ENCODE peak calls at places on chromosomes 1 and 21, in nine cellular contexts. C, M, L, U, Z, E, O, K and Y are unnamed samples.

GRCh38 chr1:86823821-86824500 is 90.0 kb downstream of the SELENOF start:
- DNase-seq in L (no peak), C (no peak), U (no peak), M (no peak), K (no peak), E (no peak), O (no peak), Z (no peak), Y (no peak)

GRCh38 chr1:208907785-208908184 is 663.6 kb upstream of the PLXNA2 start:
- DNase-seq in O (no peak), K (no peak), Z (no peak), E (no peak), L (no peak), U (no peak), C (no peak), M (no peak), Y (no peak)

GRCh38 chr1:87594736-87595383 is 266.2 kb downstream of the LMO4 start:
- DNase-seq in Z (no peak), K (no peak), U (no peak), M (no peak), C (no peak), E (no peak), O (no peak), L (no peak), Y (no peak)

GRCh38 chr1:26582836-26583460 is 53.4 kb downstream of the RPS6KA1 start:
- DNase-seq in L (peak; percentile 58), C (no peak), K (no peak), O (no peak), M (no peak), U (no peak), Z (no peak), E (no peak), Y (no peak)

GRCh38 chr1:47696911-47697441 is 259.1 kb downstream of the FOXD2 start:
- DNase-seq in Z (peak; percentile 16), L (peak; percentile 72), K (no peak), C (no peak), O (no peak), U (no peak), E (no peak), M (no peak), Y (no peak)

GRCh38 chr1:54227091-54227602 is 27.2 kb downstream of the MRPL37 start:
- DNase-seq in U (no peak), Z (peak; percentile 64), E (no peak), K (peak; percentile 76), O (no peak), C (no peak), M (no peak), L (no peak), Y (peak; percentile 74)

GRCh38 chr1:22625262-22625925 is 11.0 kb upstream of the C1QA start:
- DNase-seq in L (no peak), E (peak; percentile 76), M (no peak), Z (no peak), U (no peak), O (peak; percentile 63), C (no peak), K (no peak), Y (no peak)

GRCh38 chr21:34198232-34199120 is 125.1 kb downstream of the MRPS6 start:
- DNase-seq in C (peak; percentile 18), M (no peak), L (no peak), E (no peak), O (no peak), Z (no peak), K (no peak), U (no peak), Y (no peak)

GRCh38 chr1:211920141-211920572 is 89.6 kb upstream of the LPGAT1 start:
- DNase-seq in E (no peak), U (peak; percentile 29), L (peak; percentile 66), M (no peak), O (no peak), K (no peak), C (no peak), Z (no peak), Y (no peak)

GRCh38 chr1:221743416-221744208 is 1.7 kb upstream of the DUSP10 start:
- DNase-seq in Z (no peak), K (no peak), L (no peak), C (no peak), O (peak; percentile 3), M (no peak), U (no peak), E (no peak), Y (no peak)

GRCh38 chr1:14552246-14552970 is 46.1 kb upstream of the KAZN start:
- DNase-seq in K (no peak), L (no peak), Z (no peak), E (peak; percentile 13), C (no peak), M (no peak), O (no peak), U (no peak), Y (no peak)

GRCh38 chr21:44653656-44654575 is 543 bp downstream of the KRTAP12-4 start:
- DNase-seq in C (peak; percentile 57), O (no peak), Z (no peak), K (no peak), M (no peak), E (no peak), U (no peak), L (no peak), Y (no peak)

GRCh38 chr1:234961468-234962339 is 166.9 kb downstream of the TOMM20 start:
- DNase-seq in M (no peak), O (no peak), L (no peak), C (no peak), U (peak; percentile 57), E (no peak), Z (no peak), K (no peak), Y (no peak)

GRCh38 chr1:111471012-111471411 is 2.8 kb upstream of the C1orf162 start:
- DNase-seq in L (peak; percentile 55), M (no peak), O (no peak), E (no peak), C (peak; percentile 55), Z (peak; percentile 90), K (no peak), U (peak; percentile 49), Y (no peak)

GRCh38 chr1:152928671-152929070 is 18.3 kb upstream of the SPRR5 start:
- DNase-seq in E (no peak), L (no peak), C (no peak), O (no peak), K (no peak), M (no peak), U (no peak), Z (no peak), Y (no peak)

GRCh38 chr1:26785611-26786436 is 1.9 kb upstream of the PIGV start:
- DNase-seq in K (no peak), M (no peak), U (peak; percentile 51), Z (no peak), L (no peak), O (peak; percentile 6), E (peak; percentile 18), C (no peak), Y (no peak)

GRCh38 chr1:170017478-170017877 is 57.0 kb downstream of the KIFAP3 start:
- DNase-seq in K (no peak), E (no peak), L (no peak), C (no peak), O (no peak), U (no peak), Z (no peak), M (no peak), Y (no peak)

DNA sequence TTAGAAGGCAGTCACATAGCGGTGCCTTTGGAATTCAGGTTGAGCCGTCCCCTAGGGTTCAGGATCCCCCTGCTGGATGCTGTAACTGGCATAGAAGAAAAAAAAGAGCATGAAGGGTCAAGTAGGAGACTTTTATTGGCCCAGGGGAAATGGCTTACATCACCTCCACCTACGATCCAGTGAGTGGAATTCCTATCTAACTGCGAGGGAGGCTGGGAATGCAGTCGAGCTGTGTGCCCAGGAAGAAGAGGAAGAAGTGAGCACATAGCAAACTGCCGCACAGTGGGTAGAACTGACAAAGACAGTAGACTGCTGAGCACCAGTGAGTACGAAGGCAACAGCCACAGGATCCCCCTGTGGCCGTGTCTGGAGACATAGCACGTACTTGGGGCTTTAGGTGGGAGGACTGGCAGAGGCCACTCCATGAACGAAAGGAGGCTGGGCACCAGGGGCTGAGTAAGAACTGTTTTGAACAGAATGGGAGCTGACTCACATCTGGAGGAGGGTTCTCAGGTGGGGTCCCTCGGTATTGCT is 79.2 kb downstream of the RNF220 start:
- DNase-seq in E (peak; percentile 38), O (peak; percentile 87), L (peak; percentile 35), K (no peak), Z (no peak), C (no peak), U (no peak), M (no peak), Y (no peak)
- H3K4me3 ChIP-seq in E (no peak overlapping the region), O (no peak overlapping the region), L (no peak overlapping the region), K (no peak overlapping the region), Z (no peak overlapping the region), C (no peak overlapping the region), U (no peak overlapping the region), M (no peak overlapping the region), Y (no peak overlapping the region)

GRCh38 chr1:242209063-242209462 is 210.2 kb upstream of the MAP1LC3C start:
- DNase-seq in L (no peak), U (no peak), E (peak; percentile 11), K (no peak), O (no peak), M (no peak), C (no peak), Z (no peak), Y (no peak)

GRCh38 chr1:242211254-242212022 is 212.5 kb upstream of the MAP1LC3C start:
- DNase-seq in Z (no peak), U (no peak), C (no peak), K (no peak), O (peak; percentile 63), L (no peak), M (no peak), E (peak; percentile 42), Y (no peak)

GRCh38 chr1:242216368-242216767 is 217.5 kb upstream of the MAP1LC3C start:
- DNase-seq in L (no peak), E (no peak), K (no peak), O (peak; percentile 46), M (no peak), Z (no peak), C (no peak), U (no peak), Y (no peak)

GRCh38 chr1:242208021-242208420 is 209.1 kb upstream of the MAP1LC3C start:
- DNase-seq in L (no peak), C (no peak), K (no peak), O (no peak), E (no peak), M (no peak), Z (no peak), U (no peak), Y (no peak)

GRCh38 chr1:242212401-242212800 is 213.5 kb upstream of the MAP1LC3C start:
- DNase-seq in C (no peak), U (no peak), O (peak; percentile 51), M (no peak), E (peak; percentile 58), Z (no peak), K (peak; percentile 52), L (no peak), Y (peak; percentile 38)
- H3K4me1 ChIP-seq in C (no peaks in the 10 kb centered on the region), U (no peaks in the 10 kb centered on the region), O (peaks cover 46% of the 10 kb centered on the region), M (no peaks in the 10 kb centered on the region), E (peaks cover 41% of the 10 kb centered on the region), Z (no peaks in the 10 kb centered on the region), K (peaks cover 10% of the 10 kb centered on the region), L (no peaks in the 10 kb centered on the region), Y (no peaks in the 10 kb centered on the region)

GRCh38 chr1:36710008-36710407 is 227.3 kb upstream of the CSF3R start:
- DNase-seq in L (no peak), O (no peak), K (peak; percentile 72), U (no peak), Z (peak; percentile 61), C (no peak), E (peak; percentile 78), M (no peak), Y (peak; percentile 40)
- H3K27me3 ChIP-seq in L (no peaks in the 10 kb centered on the region), O (no peaks in the 10 kb centered on the region), K (no peaks in the 10 kb centered on the region), U (peaks cover 95% of the 10 kb centered on the region), Z (peaks cover 53% of the 10 kb centered on the region), C (no peaks in the 10 kb centered on the region), E (no peaks in the 10 kb centered on the region), M (no peaks in the 10 kb centered on the region), Y (no peaks in the 10 kb centered on the region)

GRCh38 chr1:34167091-34167788 is 2.2 kb upstream of the CSMD2 start:
- DNase-seq in L (no peak), Z (no peak), M (no peak), K (no peak), U (no peak), C (no peak), O (peak; percentile 63), E (peak; percentile 39), Y (no peak)
- H3K4me3 ChIP-seq in L (no peak overlapping the region), Z (no peak overlapping the region), M (peak overlapping the region; percentile 62), K (no peak overlapping the region), U (no peak overlapping the region), C (no peak overlapping the region), O (peak overlapping the region; percentile 91), E (peak overlapping the region; percentile 84), Y (no peak overlapping the region)